ENCODE peak calls at places on chromosomes 2 and 18, in seven cellular contexts. V is HepG2, X is K562, G is SK-N-SH, E is H1, A is GM12878, T is GM12891. U is an unnamed sample.
A peak's percentile ranks its signal among the peaks of the same experiment; 100 is the strongest.

GRCh38 chr2:150023044-150023443 is 435.5 kb upstream of the MMADHC start:
- DNase-seq in V (no peak), X (no peak), G (no peak), E (no peak), A (no peak), T (no peak), U (no peak)

GRCh38 chr2:215828528-215829184 is 184.7 kb downstream of the MREG start:
- DNase-seq in V (peak; percentile 81), X (peak; percentile 28), G (peak; percentile 46), E (peak; percentile 50), A (no peak), T (no peak), U (no peak)

GRCh38 chr2:61950133-61950560 is 44.7 kb downstream of the COMMD1 start:
- DNase-seq in V (no peak), X (no peak), G (no peak), E (no peak), A (no peak), T (no peak), U (no peak)

GRCh38 chr2:163665051-163665450 is 70.8 kb downstream of the FIGN start:
- DNase-seq in V (no peak), X (no peak), G (no peak), E (no peak), A (no peak), T (no peak), U (no peak)

GRCh38 chr2:102367331-102367971 is 11.9 kb downstream of the IL18R1 start:
- DNase-seq in V (no peak), X (no peak), G (no peak), E (no peak), A (peak; percentile 84), T (no peak), U (no peak)

GRCh38 chr18:10514621-10515020 is 11.2 kb upstream of the NAPG start:
- DNase-seq in V (no peak), X (no peak), G (no peak), E (no peak), A (no peak), T (no peak), U (no peak)

GRCh38 chr2:96204836-96205235 is 3.8 kb downstream of the STARD7 start:
- DNase-seq in V (no peak), X (no peak), G (no peak), E (no peak), A (no peak), T (no peak), U (no peak)

GRCh38 chr2:45382744-45383143 is 228.3 kb downstream of the SRBD1 start:
- DNase-seq in V (no peak), X (no peak), G (no peak), E (no peak), A (no peak), T (no peak), U (no peak)

GRCh38 chr18:34802938-34803337 is 92.8 kb downstream of the DTNA start:
- DNase-seq in V (no peak), X (no peak), G (no peak), E (no peak), A (no peak), T (no peak), U (no peak)

GRCh38 chr18:24024425-24024824 is 9.9 kb downstream of the TTC39C start:
- DNase-seq in V (no peak), X (no peak), G (no peak), E (no peak), A (no peak), T (no peak), U (no peak)

DNA sequence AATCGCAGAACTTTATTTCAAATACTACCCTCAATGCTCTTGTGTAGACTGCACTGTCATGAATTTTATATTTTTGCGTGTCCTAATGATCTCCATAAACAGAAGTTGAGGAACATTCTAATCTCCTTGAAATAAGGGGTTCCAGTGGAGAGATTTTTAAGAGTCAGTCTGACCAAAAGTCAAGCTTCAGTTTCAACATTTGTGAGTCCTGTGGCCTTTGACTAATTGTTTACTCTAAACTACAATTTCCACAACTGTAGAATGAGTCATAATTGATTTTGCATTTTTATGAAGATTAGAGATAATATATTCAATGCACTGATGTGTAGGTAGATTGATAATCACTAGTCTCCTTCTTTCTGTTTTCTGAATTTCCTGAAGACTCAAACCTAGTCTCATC is 720.3 kb upstream of the ID2 start:
- DNase-seq in V (no peak), X (no peak), G (no peak), E (no peak), A (no peak), T (no peak), U (no peak)
- TF ChIP-seq TAF1 in V (no peak), X (no peak), G (no peak), E (no peak), A (no peak), T (no peak), U (no peak)

DNA sequence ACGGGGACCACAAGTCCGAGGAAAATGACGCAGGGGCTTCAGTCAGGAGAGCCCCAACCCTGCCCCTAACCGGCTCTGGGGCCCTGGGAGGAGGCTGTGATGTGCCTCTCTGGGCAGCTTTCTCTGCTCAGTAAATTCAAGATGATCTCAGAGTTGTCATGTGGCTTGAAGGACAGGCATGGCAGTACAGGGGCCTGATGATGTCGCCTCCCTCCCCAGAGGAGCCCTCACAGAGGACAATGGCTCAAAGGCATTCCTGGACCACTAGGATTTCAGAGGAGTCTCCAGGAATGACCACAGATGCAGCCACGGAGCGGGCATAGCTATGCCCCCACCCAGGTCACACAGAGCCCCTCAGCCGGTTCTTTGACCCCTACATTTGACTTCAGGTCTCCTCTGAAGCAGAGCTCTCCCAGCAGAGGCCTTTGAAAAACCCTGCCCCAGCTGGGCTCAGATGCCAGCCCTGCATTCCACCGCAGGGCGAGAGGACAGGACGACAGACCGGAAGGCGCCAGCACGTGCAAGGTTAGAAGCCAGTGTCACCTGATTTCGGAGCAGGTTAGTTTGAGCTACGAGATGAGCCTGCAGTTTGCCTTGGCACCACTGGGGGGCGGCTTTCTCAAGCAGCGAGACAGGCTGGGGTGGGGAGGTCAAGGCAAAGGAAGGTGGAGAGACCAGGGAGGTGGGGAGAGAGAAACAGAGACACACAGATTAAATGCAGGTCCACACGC is 39.2 kb downstream of the BIN1 start:
- DNase-seq in V (peak; percentile 78), X (peak; percentile 79), G (peak; percentile 87), E (peak; percentile 58), A (no peak), T (peak; percentile 88), U (peak; percentile 70)
- TF ChIP-seq POLR2AphosphoS5 in V (no peak), X (no peak), G (no peak), E (no peak), A (no peak), T (no peak), U (no peak)

GRCh38 chr2:232013701-232014353 is 52.3 kb downstream of the DIS3L2 start:
- DNase-seq in V (no peak), X (no peak), G (peak; percentile 5), E (no peak), A (peak; percentile 19), T (no peak), U (no peak)
- TF ChIP-seq TAF1 in V (no peak), X (no peak), G (peak; percentile 13), E (no peak), A (no peak), T (no peak), U (no peak)

DNA sequence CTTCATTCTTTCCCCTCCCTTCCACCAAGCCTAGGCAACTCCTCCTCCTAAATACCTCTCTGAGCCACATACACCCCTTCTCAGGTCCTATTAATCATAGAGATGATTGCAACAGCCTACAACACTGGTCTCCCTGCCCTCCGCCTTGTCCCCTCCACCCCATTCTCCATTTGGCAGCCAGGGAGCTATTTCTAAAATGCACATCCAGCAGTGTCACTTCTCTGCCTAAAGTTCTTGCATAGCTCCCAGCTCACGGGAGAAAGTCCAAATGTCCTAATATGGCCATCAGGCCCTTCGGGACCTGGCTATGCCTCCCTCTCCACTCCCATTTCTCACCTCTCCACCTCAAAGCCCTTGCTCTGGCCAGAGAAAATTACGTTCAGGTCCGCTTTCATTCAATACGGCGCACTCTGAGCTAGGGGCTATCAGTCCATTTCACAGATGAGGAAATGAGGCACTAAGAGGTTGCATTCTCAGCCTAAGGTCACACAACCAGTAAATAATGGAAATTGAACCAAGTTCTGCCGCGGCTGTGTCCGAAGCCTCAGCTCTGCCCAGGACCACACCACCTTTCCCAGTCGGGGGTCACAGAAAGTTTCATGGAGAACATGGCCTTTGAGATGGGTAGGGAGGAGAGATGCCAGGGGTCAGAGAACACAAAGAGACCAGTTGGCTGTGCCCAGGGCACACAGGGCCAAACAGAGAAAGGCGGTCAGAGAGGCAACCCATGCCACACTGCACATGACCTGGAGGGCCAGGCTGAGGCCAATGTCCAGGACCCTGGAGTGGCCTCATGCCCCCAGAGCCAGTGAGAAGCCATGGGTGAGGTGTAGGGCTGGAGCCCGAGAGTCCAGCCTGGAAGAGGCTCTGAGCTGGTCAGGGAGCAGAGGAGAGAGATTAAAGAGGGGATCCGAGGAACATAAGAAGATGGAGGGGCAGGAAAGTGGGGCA is 72.8 kb downstream of the TNS1 start:
- DNase-seq in V (peak; percentile 58), X (no peak), G (no peak), E (no peak), A (no peak), T (no peak), U (no peak)
- TF ChIP-seq POLR2AphosphoS5 in V (no peak), X (no peak), G (no peak), E (no peak), A (no peak), T (no peak), U (no peak)

DNA sequence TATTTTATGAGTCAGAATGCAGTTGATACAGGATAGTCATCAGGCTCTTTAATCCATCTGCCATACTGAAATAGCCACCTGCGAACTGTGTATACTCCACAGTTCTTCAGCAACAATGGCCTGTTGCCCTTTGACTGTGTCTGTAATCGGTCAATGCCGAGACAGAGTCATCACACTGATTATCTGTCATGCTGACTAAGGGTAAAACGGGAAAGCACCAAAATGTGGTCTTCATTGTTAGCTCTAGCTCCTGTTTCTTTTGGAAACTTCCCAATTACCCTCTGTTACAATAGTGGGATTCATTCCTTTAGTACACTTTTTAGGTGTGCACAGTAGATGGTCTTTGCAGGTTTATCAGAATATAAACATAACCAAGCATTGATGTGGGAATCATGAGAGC is 871.7 kb downstream of the DPP10 start:
- DNase-seq in V (no peak), X (no peak), G (no peak), E (no peak), A (no peak), T (no peak), U (no peak)
- TF ChIP-seq TAF1 in V (no peak), X (no peak), G (no peak), E (no peak), A (no peak), T (no peak), U (no peak)

DNA sequence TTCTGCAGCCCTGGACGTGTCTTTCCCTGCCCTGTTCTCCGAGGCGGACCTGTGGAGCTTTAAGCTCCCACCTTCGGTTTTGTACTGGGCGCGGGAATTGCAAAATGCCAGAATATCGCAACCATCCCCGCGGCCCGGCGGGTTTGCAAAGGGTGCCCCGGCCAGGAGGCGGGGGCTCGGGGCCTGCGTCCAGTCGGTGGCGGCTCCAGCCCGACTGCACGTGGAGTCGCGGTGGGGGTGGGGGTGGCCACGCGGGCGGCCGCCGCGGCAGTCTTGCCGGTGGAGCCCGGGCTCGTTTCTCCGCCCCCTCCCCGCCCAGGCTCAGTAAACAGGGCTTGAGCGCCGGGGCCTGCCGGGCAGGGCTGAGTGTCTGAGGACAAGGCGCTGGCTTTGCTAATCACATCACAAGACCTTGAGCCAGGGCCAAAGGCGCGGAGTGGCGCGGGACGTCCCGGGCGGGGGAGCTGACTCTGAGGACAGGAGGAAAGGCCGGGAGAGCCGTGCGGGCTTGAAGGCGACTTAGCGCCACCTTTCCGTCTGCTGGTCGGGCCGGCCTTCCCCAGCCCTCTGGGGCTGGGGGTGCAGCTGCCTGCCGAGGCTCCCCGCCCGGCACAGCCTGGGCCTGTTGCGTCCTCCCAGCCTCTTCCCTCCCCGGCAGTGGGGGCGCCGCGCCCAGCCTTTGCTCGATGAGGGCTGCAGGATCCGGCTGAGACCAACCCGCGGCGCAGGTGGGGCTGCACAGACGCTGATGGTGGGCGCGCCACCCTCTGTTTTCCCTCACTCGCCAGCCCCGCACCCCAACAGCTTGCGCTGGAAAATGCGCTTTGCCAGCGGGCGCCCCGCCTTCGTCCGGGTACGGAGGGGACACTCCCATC is 786 bp upstream of the ZFP36L2 start:
- DNase-seq in V (peak; percentile 93), X (peak; percentile 80), G (peak; percentile 91), E (no peak), A (no peak), T (no peak), U (peak; percentile 58)
- TF ChIP-seq POLR2AphosphoS5 in V (peak; percentile 44), X (no peak), G (peak; percentile 28), E (no peak), A (no peak), T (no peak), U (no peak)